ENCODE peak calls at places on chromosomes 1 and 21, in eight cellular contexts. K, Z, Y, X, U, O, L and A are unnamed samples.

GRCh38 chr1:162035241-162035640 is 11.6 kb upstream of the OLFML2B start:
- DNase-seq in K (no peak), Z (no peak), Y (no peak), X (peak; percentile 31), U (peak; percentile 14), O (peak; percentile 27), L (no peak), A (no peak)

GRCh38 chr1:22281521-22282241 is 138.8 kb upstream of the WNT4 start:
- DNase-seq in K (no peak), Z (no peak), Y (no peak), X (no peak), U (no peak), O (no peak), L (no peak), A (no peak)

GRCh38 chr1:234987415-234988159 is 141.1 kb downstream of the TOMM20 start:
- DNase-seq in K (peak; percentile 86), Z (no peak), Y (peak; percentile 72), X (no peak), U (no peak), O (peak; percentile 79), L (peak; percentile 95), A (no peak)

GRCh38 chr21:42925114-42925907 is at the start of gene ERVH48-1:
- DNase-seq in K (no peak), Z (no peak), Y (no peak), X (no peak), U (no peak), O (no peak), L (no peak), A (no peak)

GRCh38 chr1:42167611-42168396 is 3.3 kb upstream of the GUCA2A start:
- DNase-seq in K (no peak), Z (no peak), Y (no peak), X (peak; percentile 57), U (no peak), O (no peak), L (no peak), A (no peak)

GRCh38 chr1:115725600-115725999 is 42.9 kb downstream of the CASQ2 start:
- DNase-seq in K (no peak), Z (no peak), Y (no peak), X (no peak), U (no peak), O (no peak), L (no peak), A (no peak)

GRCh38 chr1:62589321-62589720 is 8.0 kb upstream of the ANGPTL3 start:
- DNase-seq in K (peak; percentile 74), Z (no peak), Y (no peak), X (no peak), U (no peak), O (peak; percentile 77), L (peak; percentile 65), A (no peak)

GRCh38 chr1:19309123-19309813 is 2.7 kb downstream of the AKR7A2 start:
- DNase-seq in K (peak; percentile 83), Z (no peak), Y (peak; percentile 28), X (no peak), U (no peak), O (peak; percentile 80), L (peak; percentile 79), A (peak; percentile 31)

GRCh38 chr1:226798427-226799411 is 59.6 kb upstream of the ITPKB start:
- DNase-seq in K (no peak), Z (no peak), Y (no peak), X (no peak), U (no peak), O (no peak), L (no peak), A (no peak)

GRCh38 chr21:42081138-42081537 is 10.0 kb downstream of the UMODL1 start:
- DNase-seq in K (no peak), Z (no peak), Y (no peak), X (no peak), U (no peak), O (no peak), L (peak; percentile 66), A (no peak)

GRCh38 chr1:3501856-3502665 is 47.6 kb downstream of the ARHGEF16 start:
- DNase-seq in K (no peak), Z (no peak), Y (no peak), X (no peak), U (no peak), O (peak; percentile 51), L (peak; percentile 39), A (no peak)

GRCh38 chr1:156643266-156644092 is 1.6 kb downstream of the BCAN start:
- DNase-seq in K (no peak), Z (peak; percentile 37), Y (no peak), X (no peak), U (no peak), O (no peak), L (no peak), A (no peak)

GRCh38 chr1:180937012-180937372 is 24.3 kb downstream of the KIAA1614 start:
- DNase-seq in K (no peak), Z (no peak), Y (no peak), X (no peak), U (no peak), O (no peak), L (no peak), A (no peak)

GRCh38 chr1:90671736-90672135 is 45.4 kb downstream of the BARHL2 start:
- DNase-seq in K (no peak), Z (no peak), Y (no peak), X (no peak), U (no peak), O (no peak), L (no peak), A (no peak)

GRCh38 chr1:67590329-67590728 is 94.7 kb upstream of the GADD45A start:
- DNase-seq in K (peak; percentile 50), Z (no peak), Y (no peak), X (no peak), U (no peak), O (peak; percentile 34), L (peak; percentile 26), A (no peak)

GRCh38 chr21:43016728-43017127 is 42.4 kb downstream of the PKNOX1 start:
- DNase-seq in K (no peak), Z (no peak), Y (no peak), X (no peak), U (no peak), O (no peak), L (no peak), A (no peak)

GRCh38 chr1:25023826-25024225 is 93.8 kb upstream of the RUNX3 start:
- DNase-seq in K (no peak), Z (no peak), Y (no peak), X (no peak), U (no peak), O (no peak), L (no peak), A (no peak)

GRCh38 chr1:224520808-224521207 is 86.2 kb upstream of the WDR26 start:
- DNase-seq in K (no peak), Z (no peak), Y (no peak), X (no peak), U (no peak), O (no peak), L (no peak), A (no peak)

GRCh38 chr21:33541756-33542639 is at the start of gene GART:
- DNase-seq in K (peak; percentile 70), Z (peak; percentile 55), Y (peak; percentile 28), X (peak; percentile 89), U (peak; percentile 48), O (peak; percentile 78), L (peak; percentile 60), A (peak; percentile 42)

GRCh38 chr1:57839067-57839466 is 415.2 kb upstream of the DAB1 start:
- DNase-seq in K (no peak), Z (no peak), Y (no peak), X (no peak), U (no peak), O (peak; percentile 13), L (peak; percentile 4), A (no peak)

GRCh38 chr1:215557504-215557903 is 9.6 kb upstream of the KCTD3 start:
- DNase-seq in K (no peak), Z (no peak), Y (no peak), X (no peak), U (no peak), O (no peak), L (no peak), A (no peak)

GRCh38 chr1:201299968-201300367 is 16.7 kb downstream of the PKP1 start:
- DNase-seq in K (peak; percentile 46), Z (no peak), Y (no peak), X (peak; percentile 81), U (no peak), O (no peak), L (no peak), A (no peak)

GRCh38 chr1:36879613-36880012 is 154.7 kb downstream of the GRIK3 start:
- DNase-seq in K (no peak), Z (no peak), Y (no peak), X (no peak), U (no peak), O (no peak), L (no peak), A (no peak)

GRCh38 chr1:10918531-10918930 is 93.9 kb upstream of the TARDBP start:
- DNase-seq in K (no peak), Z (no peak), Y (no peak), X (no peak), U (no peak), O (peak; percentile 57), L (peak; percentile 59), A (no peak)

GRCh38 chr21:35573472-35574389 is 486.6 kb downstream of the SETD4 start:
- DNase-seq in K (peak; percentile 27), Z (no peak), Y (no peak), X (no peak), U (no peak), O (no peak), L (no peak), A (no peak)

GRCh38 chr1:7250176-7250575 is 464.9 kb downstream of the CAMTA1 start:
- DNase-seq in K (no peak), Z (no peak), Y (no peak), X (no peak), U (no peak), O (no peak), L (no peak), A (no peak)

GRCh38 chr21:35400233-35400939 is 351.3 kb upstream of the RUNX1 start:
- DNase-seq in K (peak; percentile 82), Z (peak; percentile 76), Y (peak; percentile 25), X (peak; percentile 74), U (no peak), O (peak; percentile 80), L (peak; percentile 31), A (no peak)

GRCh38 chr21:44429894-44430293 is 25.4 kb upstream of the LRRC3 start:
- DNase-seq in K (peak; percentile 1), Z (no peak), Y (no peak), X (no peak), U (no peak), O (no peak), L (no peak), A (no peak)

GRCh38 chr1:37890378-37891014 is 31.1 kb upstream of the MTF1 start:
- DNase-seq in K (peak; percentile 50), Z (peak; percentile 52), Y (no peak), X (peak; percentile 34), U (no peak), O (peak; percentile 61), L (peak; percentile 41), A (no peak)

GRCh38 chr21:36403713-36404112 is 18.5 kb downstream of the CHAF1B start:
- DNase-seq in K (peak; percentile 40), Z (no peak), Y (no peak), X (no peak), U (no peak), O (no peak), L (no peak), A (no peak)

GRCh38 chr1:109501644-109502367 is 7.7 kb downstream of the AMIGO1 start:
- DNase-seq in K (no peak), Z (peak; percentile 68), Y (no peak), X (no peak), U (no peak), O (no peak), L (no peak), A (no peak)

GRCh38 chr1:12001996-12002493 is 17.3 kb upstream of the MIIP start:
- DNase-seq in K (no peak), Z (no peak), Y (no peak), X (peak; percentile 2), U (no peak), O (peak; percentile 24), L (no peak), A (no peak)

GRCh38 chr1:26434161-26434752 is 2.1 kb downstream of the DHDDS start:
- DNase-seq in K (no peak), Z (no peak), Y (no peak), X (no peak), U (no peak), O (no peak), L (no peak), A (no peak)

GRCh38 chr1:151715726-151716404 is 738 bp downstream of the CELF3 start:
- DNase-seq in K (no peak), Z (no peak), Y (no peak), X (no peak), U (no peak), O (no peak), L (no peak), A (no peak)